ENCODE peak calls at places on chromosome 15, in four cellular contexts. One of them, this sample, is unnamed.

GRCh38 chr15:95693917-95694316 is 636.6 kb upstream of the NR2F2 start:
- DNase-seq in neural crest cell: no peak
- DNase-seq in progenitor cell of endocrine pancreas: no peak
- DNase-seq in astrocyte of the spinal cord: peak
- DNase-seq in this sample: no peak

GRCh38 chr15:25790003-25790660 is 73.0 kb downstream of the ATP10A start:
- DNase-seq in neural crest cell: no peak
- DNase-seq in progenitor cell of endocrine pancreas: no peak
- DNase-seq in astrocyte of the spinal cord: peak
- DNase-seq in this sample: no peak

GRCh38 chr15:90351479-90352108 is 490 bp upstream of the ZNF774 start:
- DNase-seq in neural crest cell: no peak
- DNase-seq in progenitor cell of endocrine pancreas: no peak
- DNase-seq in astrocyte of the spinal cord: no peak
- DNase-seq in this sample: no peak

GRCh38 chr15:79924379-79924778 is 27.6 kb upstream of the MTHFS start:
- DNase-seq in neural crest cell: no peak
- DNase-seq in progenitor cell of endocrine pancreas: no peak
- DNase-seq in astrocyte of the spinal cord: no peak
- DNase-seq in this sample: no peak

GRCh38 chr15:77974098-77974414 is 103.5 kb downstream of the TBC1D2B start:
- DNase-seq in neural crest cell: no peak
- DNase-seq in progenitor cell of endocrine pancreas: no peak
- DNase-seq in astrocyte of the spinal cord: peak
- DNase-seq in this sample: peak

GRCh38 chr15:33142708-33143107 is 51.8 kb downstream of the FMN1 start:
- DNase-seq in neural crest cell: no peak
- DNase-seq in progenitor cell of endocrine pancreas: no peak
- DNase-seq in astrocyte of the spinal cord: no peak
- DNase-seq in this sample: no peak

GRCh38 chr15:44536298-44536961 is 517 bp upstream of the EIF3J start:
- DNase-seq in neural crest cell: peak
- DNase-seq in progenitor cell of endocrine pancreas: peak
- DNase-seq in astrocyte of the spinal cord: no peak
- DNase-seq in this sample: no peak

GRCh38 chr15:97870771-97871170 is 89.7 kb upstream of the ARRDC4 start:
- DNase-seq in neural crest cell: no peak
- DNase-seq in progenitor cell of endocrine pancreas: no peak
- DNase-seq in astrocyte of the spinal cord: no peak
- DNase-seq in this sample: no peak

GRCh38 chr15:96207377-96208006 is 123.0 kb upstream of the NR2F2 start:
- DNase-seq in neural crest cell: no peak
- DNase-seq in progenitor cell of endocrine pancreas: no peak
- DNase-seq in astrocyte of the spinal cord: no peak
- DNase-seq in this sample: no peak

GRCh38 chr15:78093242-78094020 is 1.1 kb downstream of the SH2D7 start:
- DNase-seq in neural crest cell: no peak
- DNase-seq in progenitor cell of endocrine pancreas: no peak
- DNase-seq in astrocyte of the spinal cord: peak
- DNase-seq in this sample: no peak

GRCh38 chr15:88881781-88882180 is 13.6 kb downstream of the HAPLN3 start:
- DNase-seq in neural crest cell: no peak
- DNase-seq in progenitor cell of endocrine pancreas: no peak
- DNase-seq in astrocyte of the spinal cord: no peak
- DNase-seq in this sample: no peak

GRCh38 chr15:57734860-57735259 is 28.3 kb downstream of the POLR2M start:
- DNase-seq in neural crest cell: no peak
- DNase-seq in progenitor cell of endocrine pancreas: no peak
- DNase-seq in astrocyte of the spinal cord: no peak
- DNase-seq in this sample: no peak

GRCh38 chr15:64090527-64090926 is 3.1 kb downstream of the CIAO2A start:
- DNase-seq in neural crest cell: no peak
- DNase-seq in progenitor cell of endocrine pancreas: no peak
- DNase-seq in astrocyte of the spinal cord: no peak
- DNase-seq in this sample: peak

GRCh38 chr15:92952451-92952850 is 52.3 kb downstream of the CHD2 start:
- DNase-seq in neural crest cell: no peak
- DNase-seq in progenitor cell of endocrine pancreas: no peak
- DNase-seq in astrocyte of the spinal cord: no peak
- DNase-seq in this sample: no peak

GRCh38 chr15:44588541-44588940 is 51.6 kb downstream of the EIF3J start:
- DNase-seq in neural crest cell: no peak
- DNase-seq in progenitor cell of endocrine pancreas: no peak
- DNase-seq in astrocyte of the spinal cord: no peak
- DNase-seq in this sample: no peak

GRCh38 chr15:29124581-29125381 is 144.8 kb downstream of the NSMCE3 start:
- DNase-seq in neural crest cell: no peak
- DNase-seq in progenitor cell of endocrine pancreas: no peak
- DNase-seq in astrocyte of the spinal cord: peak
- DNase-seq in this sample: no peak

GRCh38 chr15:86333819-86334218 is 254.1 kb downstream of the AGBL1 start:
- DNase-seq in neural crest cell: no peak
- DNase-seq in progenitor cell of endocrine pancreas: no peak
- DNase-seq in astrocyte of the spinal cord: no peak
- DNase-seq in this sample: no peak

GRCh38 chr15:89806565-89807550 is 7.8 kb downstream of the ANPEP start:
- DNase-seq in neural crest cell: no peak
- DNase-seq in progenitor cell of endocrine pancreas: peak
- DNase-seq in astrocyte of the spinal cord: no peak
- DNase-seq in this sample: no peak

GRCh38 chr15:80031841-80032240 is 27.6 kb upstream of the ZFAND6 start:
- DNase-seq in neural crest cell: no peak
- DNase-seq in progenitor cell of endocrine pancreas: no peak
- DNase-seq in astrocyte of the spinal cord: no peak
- DNase-seq in this sample: no peak

GRCh38 chr15:36908991-36909390 is 191.4 kb downstream of the MEIS2 start:
- DNase-seq in neural crest cell: no peak
- DNase-seq in progenitor cell of endocrine pancreas: no peak
- DNase-seq in astrocyte of the spinal cord: no peak
- DNase-seq in this sample: no peak

GRCh38 chr15:40843183-40843884 is 514 bp upstream of the SPINT1 start:
- DNase-seq in neural crest cell: no peak
- DNase-seq in progenitor cell of endocrine pancreas: no peak
- DNase-seq in astrocyte of the spinal cord: no peak
- DNase-seq in this sample: no peak

GRCh38 chr15:33425149-33425548 is 114.4 kb downstream of the RYR3 start:
- DNase-seq in neural crest cell: no peak
- DNase-seq in progenitor cell of endocrine pancreas: no peak
- DNase-seq in astrocyte of the spinal cord: no peak
- DNase-seq in this sample: no peak

GRCh38 chr15:40222146-40222545 is 16.7 kb upstream of the PAK6 start:
- DNase-seq in neural crest cell: no peak
- DNase-seq in progenitor cell of endocrine pancreas: no peak
- DNase-seq in astrocyte of the spinal cord: no peak
- DNase-seq in this sample: no peak

GRCh38 chr15:57485869-57486268 is 105.8 kb upstream of the MYZAP start:
- DNase-seq in neural crest cell: no peak
- DNase-seq in progenitor cell of endocrine pancreas: no peak
- DNase-seq in astrocyte of the spinal cord: peak
- DNase-seq in this sample: no peak

GRCh38 chr15:89845305-89845893 is 30.7 kb upstream of the ANPEP start:
- DNase-seq in neural crest cell: no peak
- DNase-seq in progenitor cell of endocrine pancreas: no peak
- DNase-seq in astrocyte of the spinal cord: peak
- DNase-seq in this sample: no peak

GRCh38 chr15:88258021-88258641 is 1.6 kb upstream of the NTRK3 start:
- DNase-seq in neural crest cell: no peak
- DNase-seq in progenitor cell of endocrine pancreas: no peak
- DNase-seq in astrocyte of the spinal cord: no peak
- DNase-seq in this sample: no peak

GRCh38 chr15:49282366-49282765 is 112.3 kb downstream of the GALK2 start:
- DNase-seq in neural crest cell: no peak
- DNase-seq in progenitor cell of endocrine pancreas: no peak
- DNase-seq in astrocyte of the spinal cord: peak
- DNase-seq in this sample: no peak

GRCh38 chr15:40844543-40844981 is 714 bp downstream of the SPINT1 start:
- DNase-seq in neural crest cell: no peak
- DNase-seq in progenitor cell of endocrine pancreas: peak
- DNase-seq in astrocyte of the spinal cord: no peak
- DNase-seq in this sample: peak

GRCh38 chr15:71239592-71240364 is 124.5 kb downstream of the THSD4 start:
- DNase-seq in neural crest cell: no peak
- DNase-seq in progenitor cell of endocrine pancreas: no peak
- DNase-seq in astrocyte of the spinal cord: peak
- DNase-seq in this sample: no peak

GRCh38 chr15:65595960-65596359 is 15.0 kb downstream of the INTS14 start:
- DNase-seq in neural crest cell: peak
- DNase-seq in progenitor cell of endocrine pancreas: no peak
- DNase-seq in astrocyte of the spinal cord: no peak
- DNase-seq in this sample: no peak

GRCh38 chr15:85504739-85505676 is 124.6 kb downstream of the AKAP13 start:
- DNase-seq in neural crest cell: peak
- DNase-seq in progenitor cell of endocrine pancreas: no peak
- DNase-seq in astrocyte of the spinal cord: peak
- DNase-seq in this sample: no peak

GRCh38 chr15:69806287-69806915 is 291.3 kb downstream of the TLE3 start:
- DNase-seq in neural crest cell: no peak
- DNase-seq in progenitor cell of endocrine pancreas: no peak
- DNase-seq in astrocyte of the spinal cord: no peak
- DNase-seq in this sample: no peak
- TF ChIP-seq CTCF in neural crest cell: no peak
- TF ChIP-seq CTCF in progenitor cell of endocrine pancreas: no peak
- TF ChIP-seq CTCF in astrocyte of the spinal cord: no peak
- TF ChIP-seq CTCF in this sample: no peak

GRCh38 chr15:55916666-55917409 is 76.6 kb downstream of the NEDD4 start:
- DNase-seq in neural crest cell: no peak
- DNase-seq in progenitor cell of endocrine pancreas: no peak
- DNase-seq in astrocyte of the spinal cord: peak
- DNase-seq in this sample: no peak

GRCh38 chr15:55914446-55914845 is 79.0 kb downstream of the NEDD4 start:
- DNase-seq in neural crest cell: no peak
- DNase-seq in progenitor cell of endocrine pancreas: no peak
- DNase-seq in astrocyte of the spinal cord: peak
- DNase-seq in this sample: no peak

GRCh38 chr15:55915221-55915620 is 78.2 kb downstream of the NEDD4 start:
- DNase-seq in neural crest cell: no peak
- DNase-seq in progenitor cell of endocrine pancreas: no peak
- DNase-seq in astrocyte of the spinal cord: peak
- DNase-seq in this sample: no peak

GRCh38 chr15:55915876-55916567 is 77.4 kb downstream of the NEDD4 start:
- DNase-seq in neural crest cell: no peak
- DNase-seq in progenitor cell of endocrine pancreas: no peak
- DNase-seq in astrocyte of the spinal cord: no peak
- DNase-seq in this sample: no peak

DNA sequence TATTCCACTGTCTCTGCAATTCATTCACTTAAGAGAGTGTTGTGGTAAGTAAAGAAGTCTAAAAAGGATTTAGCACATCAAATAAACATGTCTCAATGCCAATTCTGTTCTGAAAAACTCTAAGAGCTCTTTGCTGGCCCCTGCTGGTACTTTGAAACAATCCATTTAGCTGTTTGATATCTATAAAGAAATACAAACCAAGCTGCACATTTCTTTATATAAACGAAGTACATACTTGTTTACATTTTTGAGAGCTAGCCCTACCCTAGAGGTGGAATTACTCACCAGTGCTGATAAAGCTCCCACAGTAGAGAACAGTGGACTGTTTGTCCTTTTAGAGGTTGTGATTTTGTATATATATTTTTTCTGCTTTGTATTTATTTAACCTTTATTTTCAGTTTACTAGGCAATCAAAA is 75.5 kb downstream of the NEDD4 start:
- DNase-seq in neural crest cell: no peak
- DNase-seq in progenitor cell of endocrine pancreas: no peak
- DNase-seq in astrocyte of the spinal cord: peak
- DNase-seq in this sample: no peak
- TF ChIP-seq CTCF in neural crest cell: peak
- TF ChIP-seq CTCF in progenitor cell of endocrine pancreas: peak
- TF ChIP-seq CTCF in astrocyte of the spinal cord: peak
- TF ChIP-seq CTCF in this sample: peak

GRCh38 chr15:62254137-62254934 is 89.3 kb upstream of the C2CD4B start:
- DNase-seq in neural crest cell: peak
- DNase-seq in progenitor cell of endocrine pancreas: peak
- DNase-seq in astrocyte of the spinal cord: peak
- DNase-seq in this sample: peak

GRCh38 chr15:62250176-62250575 is 85.1 kb upstream of the C2CD4B start:
- DNase-seq in neural crest cell: no peak
- DNase-seq in progenitor cell of endocrine pancreas: no peak
- DNase-seq in astrocyte of the spinal cord: no peak
- DNase-seq in this sample: no peak

GRCh38 chr15:62250978-62251377 is 85.9 kb upstream of the C2CD4B start:
- DNase-seq in neural crest cell: no peak
- DNase-seq in progenitor cell of endocrine pancreas: no peak
- DNase-seq in astrocyte of the spinal cord: no peak
- DNase-seq in this sample: no peak

GRCh38 chr15:62257991-62258390 is 92.9 kb upstream of the C2CD4B start:
- DNase-seq in neural crest cell: no peak
- DNase-seq in progenitor cell of endocrine pancreas: no peak
- DNase-seq in astrocyte of the spinal cord: no peak
- DNase-seq in this sample: no peak

DNA sequence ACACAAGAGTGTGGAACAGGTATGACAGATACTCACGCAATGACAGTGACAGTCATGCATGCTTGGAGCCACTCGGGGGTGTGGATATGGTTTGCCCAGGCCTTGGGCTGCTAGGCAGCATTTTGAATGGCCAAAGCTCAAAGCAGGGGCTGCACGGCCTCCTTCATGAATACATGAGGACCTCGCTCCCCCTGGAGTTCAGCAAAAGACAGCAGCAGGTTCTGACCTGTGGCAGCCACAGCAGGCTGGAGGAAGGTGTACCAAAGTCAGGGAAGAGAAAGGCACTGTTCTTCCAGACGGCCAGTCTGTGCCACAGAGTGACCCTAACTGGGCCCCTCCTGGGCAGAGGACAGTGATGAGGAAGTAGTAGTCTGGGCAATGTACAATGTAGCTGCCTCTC is 88.2 kb upstream of the C2CD4B start:
- DNase-seq in neural crest cell: no peak
- DNase-seq in progenitor cell of endocrine pancreas: no peak
- DNase-seq in astrocyte of the spinal cord: no peak
- DNase-seq in this sample: no peak
- TF ChIP-seq CTCF in neural crest cell: no peak
- TF ChIP-seq CTCF in progenitor cell of endocrine pancreas: peak
- TF ChIP-seq CTCF in astrocyte of the spinal cord: no peak
- TF ChIP-seq CTCF in this sample: no peak

GRCh38 chr15:59562787-59563186 is 48.8 kb upstream of the GCNT3 start:
- DNase-seq in neural crest cell: no peak
- DNase-seq in progenitor cell of endocrine pancreas: no peak
- DNase-seq in astrocyte of the spinal cord: no peak
- DNase-seq in this sample: no peak
- TF ChIP-seq CTCF in neural crest cell: no peak
- TF ChIP-seq CTCF in progenitor cell of endocrine pancreas: no peak
- TF ChIP-seq CTCF in astrocyte of the spinal cord: peak
- TF ChIP-seq CTCF in this sample: no peak